ENCODE peak calls at places on chromosomes 7 and 10, in seven cellular contexts. P is CD8-positive, alpha-beta memory T cell; I is MM.1S; X is ascending aorta; B is cardiac muscle cell; H is neuronal stem cell; Q is fibroblast of lung. T is an unnamed sample.

GRCh38 chr7:27148031-27148775 is 629 bp upstream of the HOXA6 start:
- DNase-seq in P (no peak), I (no peak), X (no peak), B (no peak), H (no peak), Q (no peak), T (peak; percentile 59)

GRCh38 chr10:68251146-68251545 is 19.2 kb upstream of the ATOH7 start:
- DNase-seq in P (no peak), I (no peak), X (no peak), B (no peak), H (no peak), Q (no peak), T (peak; percentile 51)

GRCh38 chr7:83472376-83472775 is 176.6 kb downstream of the SEMA3E start:
- DNase-seq in P (no peak), I (no peak), X (no peak), B (no peak), H (no peak), Q (no peak), T (no peak)

GRCh38 chr7:101678713-101679112 is 49.6 kb upstream of the MYL10 start:
- DNase-seq in P (no peak), I (no peak), X (no peak), B (peak; percentile 37), H (no peak), Q (peak; percentile 84), T (peak; percentile 36)

GRCh38 chr7:82740246-82740848 is 296.8 kb upstream of the CACNA2D1 start:
- DNase-seq in P (no peak), I (peak; percentile 65), X (no peak), B (peak; percentile 76), H (peak; percentile 38), Q (peak; percentile 55), T (peak; percentile 23)

GRCh38 chr7:99618726-99619125 is 2.0 kb downstream of the ZSCAN25 start:
- DNase-seq in P (no peak), I (no peak), X (no peak), B (no peak), H (no peak), Q (peak; percentile 21), T (no peak)

GRCh38 chr7:7707756-7708310 is 10.6 kb downstream of the RPA3 start:
- DNase-seq in P (no peak), I (no peak), X (no peak), B (peak; percentile 13), H (peak; percentile 26), Q (peak; percentile 81), T (no peak)

GRCh38 chr7:25952277-25953057 is 199.5 kb upstream of the NFE2L3 start:
- DNase-seq in P (no peak), I (no peak), X (no peak), B (no peak), H (no peak), Q (no peak), T (peak; percentile 50)

GRCh38 chr7:8724080-8724718 is 290.8 kb downstream of the NXPH1 start:
- DNase-seq in P (no peak), I (peak; percentile 69), X (no peak), B (no peak), H (peak; percentile 67), Q (no peak), T (peak; percentile 78)

GRCh38 chr10:69348824-69349541 is 67.7 kb downstream of the TACR2 start:
- DNase-seq in P (no peak), I (no peak), X (no peak), B (peak; percentile 90), H (no peak), Q (peak; percentile 96), T (no peak)

GRCh38 chr7:147207988-147208387 is 1091.4 kb downstream of the CNTNAP2 start:
- DNase-seq in P (no peak), I (no peak), X (no peak), B (no peak), H (no peak), Q (no peak), T (peak; percentile 15)

GRCh38 chr7:86665669-86666068 is 22.0 kb downstream of the GRM3 start:
- DNase-seq in P (no peak), I (no peak), X (no peak), B (no peak), H (no peak), Q (no peak), T (no peak)

GRCh38 chr7:38932509-38933168 is 23.6 kb upstream of the VPS41 start:
- DNase-seq in P (peak; percentile 32), I (peak; percentile 48), X (no peak), B (peak; percentile 66), H (peak; percentile 70), Q (peak; percentile 18), T (peak; percentile 24)

GRCh38 chr10:97778452-97779302 is 6.9 kb upstream of the SFRP5 start:
- DNase-seq in P (no peak), I (no peak), X (no peak), B (no peak), H (no peak), Q (no peak), T (peak; percentile 74)

GRCh38 chr10:49596493-49596809 is 13.7 kb upstream of the SLC18A3 start:
- DNase-seq in P (no peak), I (no peak), X (no peak), B (no peak), H (no peak), Q (no peak), T (peak; percentile 50)
- H3K27me3 ChIP-seq in P (no peaks in the 10 kb centered on the region), I (no peaks in the 10 kb centered on the region), X (no peaks in the 10 kb centered on the region), B (peaks cover 13% of the 10 kb centered on the region), H (peaks cover 2% of the 10 kb centered on the region), Q (peaks cover 3% of the 10 kb centered on the region), T (no peaks in the 10 kb centered on the region)

GRCh38 chr10:95964786-95965185 is 57.0 kb downstream of the CC2D2B start:
- DNase-seq in P (no peak), I (no peak), X (no peak), B (peak; percentile 76), H (no peak), Q (no peak), T (no peak)

GRCh38 chr10:95963202-95963991 is 55.6 kb downstream of the CC2D2B start:
- DNase-seq in P (no peak), I (peak; percentile 14), X (no peak), B (no peak), H (no peak), Q (no peak), T (no peak)

GRCh38 chr10:95963992-95964391 is 56.2 kb downstream of the CC2D2B start:
- DNase-seq in P (no peak), I (no peak), X (no peak), B (no peak), H (no peak), Q (no peak), T (no peak)
- H3K4me3 ChIP-seq in P (no peak overlapping the region), I (peak overlapping the region; percentile 44), X (no peak overlapping the region), B (no peak overlapping the region), H (no peak overlapping the region), Q (no peak overlapping the region), T (no peak overlapping the region)

GRCh38 chr7:120992272-120993010 is 3.9 kb downstream of the CPED1 start:
- DNase-seq in P (no peak), I (no peak), X (no peak), B (no peak), H (no peak), Q (no peak), T (no peak)

GRCh38 chr7:120993011-120993574 is 4.6 kb downstream of the CPED1 start:
- DNase-seq in P (no peak), I (no peak), X (no peak), B (no peak), H (no peak), Q (no peak), T (no peak)

GRCh38 chr7:120994512-120995363 is 6.2 kb downstream of the CPED1 start:
- DNase-seq in P (no peak), I (no peak), X (no peak), B (no peak), H (no peak), Q (no peak), T (no peak)

GRCh38 chr7:120995659-120996058 is 7.1 kb downstream of the CPED1 start:
- DNase-seq in P (no peak), I (no peak), X (no peak), B (no peak), H (no peak), Q (no peak), T (no peak)

GRCh38 chr7:120993575-120994191 is 5.2 kb downstream of the CPED1 start:
- DNase-seq in P (no peak), I (no peak), X (no peak), B (no peak), H (no peak), Q (peak; percentile 63), T (no peak)
- H3K27me3 ChIP-seq in P (peaks cover 19% of the 10 kb centered on the region), I (no peaks in the 10 kb centered on the region), X (no peaks in the 10 kb centered on the region), B (no peaks in the 10 kb centered on the region), H (peaks cover 11% of the 10 kb centered on the region), Q (no peaks in the 10 kb centered on the region), T (peaks cover 9% of the 10 kb centered on the region)

DNA sequence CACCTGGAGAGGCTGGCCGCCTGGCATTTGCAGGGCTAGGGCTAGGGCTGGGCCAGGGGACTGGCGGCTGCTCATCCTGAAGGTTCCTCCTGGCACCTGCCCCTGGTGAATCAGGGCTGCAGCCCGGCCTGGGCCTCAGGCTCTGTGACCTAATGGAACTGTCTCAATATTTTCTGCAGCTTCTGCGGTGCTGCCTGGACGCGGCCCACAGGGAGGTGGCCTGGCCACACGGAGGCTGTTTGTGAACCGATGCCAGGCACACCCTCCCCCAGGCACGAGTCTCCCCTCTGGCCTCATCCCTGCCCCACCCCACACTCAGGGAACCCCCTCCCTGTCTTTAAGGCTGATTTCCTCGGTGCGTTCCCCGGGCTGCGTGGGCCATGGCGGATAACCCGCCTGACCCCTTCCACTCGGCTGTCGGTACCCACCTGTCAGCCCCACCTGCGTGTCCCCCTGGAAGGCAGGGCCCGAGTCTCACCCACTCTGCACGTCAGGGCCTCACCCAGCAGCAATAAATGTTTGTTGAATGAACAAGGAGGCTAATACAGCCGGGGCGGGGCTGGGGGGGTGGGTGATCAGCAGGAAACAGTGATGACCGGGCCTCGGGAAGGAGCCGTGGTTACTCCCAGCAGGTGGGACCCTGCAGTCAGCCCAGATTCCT is 54.5 kb upstream of the DNAJB6 start:
- DNase-seq in P (no peak), I (no peak), X (no peak), B (no peak), H (no peak), Q (no peak), T (peak; percentile 84)
- H3K4me3 ChIP-seq in P (no peak overlapping the region), I (no peak overlapping the region), X (no peak overlapping the region), B (no peak overlapping the region), H (no peak overlapping the region), Q (no peak overlapping the region), T (no peak overlapping the region)

GRCh38 chr10:99368646-99369045 is 39.5 kb downstream of the CNNM1 start:
- DNase-seq in P (no peak), I (no peak), X (no peak), B (no peak), H (no peak), Q (peak; percentile 62), T (no peak)
- H3K27me3 ChIP-seq in P (no peaks in the 10 kb centered on the region), I (peaks cover 53% of the 10 kb centered on the region), X (no peaks in the 10 kb centered on the region), B (no peaks in the 10 kb centered on the region), H (no peaks in the 10 kb centered on the region), Q (no peaks in the 10 kb centered on the region), T (no peaks in the 10 kb centered on the region)

DNA sequence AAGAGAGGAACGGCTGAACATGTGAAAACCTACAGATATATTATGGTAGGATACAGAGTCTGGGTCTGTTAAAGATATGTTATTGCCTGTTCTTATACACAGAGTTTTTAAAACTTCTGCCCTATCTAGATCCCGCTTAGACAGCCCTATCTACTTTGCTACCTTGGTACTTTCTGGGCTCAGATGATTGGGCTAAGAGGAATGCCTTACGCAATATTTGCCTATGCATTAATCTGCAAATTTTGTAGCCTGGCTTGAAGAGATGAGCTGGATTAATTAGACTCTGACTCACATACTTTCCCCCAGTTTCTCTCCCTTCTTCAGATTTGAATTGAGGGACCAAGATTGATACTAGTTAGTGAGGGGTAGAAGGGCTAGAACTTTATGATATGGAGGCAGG is 33.6 kb upstream of the A1CF start:
- DNase-seq in P (no peak), I (no peak), X (no peak), B (peak; percentile 8), H (no peak), Q (no peak), T (no peak)
- H3K4me3 ChIP-seq in P (no peak overlapping the region), I (no peak overlapping the region), X (no peak overlapping the region), B (no peak overlapping the region), H (no peak overlapping the region), Q (no peak overlapping the region), T (no peak overlapping the region)

T was measured in H7.